ENCODE peak calls at places on chromosomes 11 and 22, in ten cellular contexts. One of them, this sample, is unnamed.

GRCh38 chr11:109739374-109739773 is 317.4 kb downstream of the C11orf87 start:
- DNase-seq in PC-3: no peak
- DNase-seq in endodermal cell: no peak
- DNase-seq in IMR-90: no peak
- DNase-seq in sigmoid colon: no peak
- DNase-seq in heart left ventricle: no peak
- DNase-seq in upper lobe of right lung: no peak
- DNase-seq in uterus: no peak
- DNase-seq in right atrium auricular region: no peak
- DNase-seq in stomach: no peak
- DNase-seq in this sample: no peak

GRCh38 chr11:83026229-83026628 is 45.5 kb downstream of the RAB30 start:
- DNase-seq in sigmoid colon: no peak
- DNase-seq in IMR-90: no peak
- DNase-seq in stomach: no peak
- DNase-seq in PC-3: no peak
- DNase-seq in heart left ventricle: no peak
- DNase-seq in endodermal cell: no peak
- DNase-seq in uterus: no peak
- DNase-seq in right atrium auricular region: no peak
- DNase-seq in upper lobe of right lung: no peak
- DNase-seq in this sample: no peak

GRCh38 chr22:42905702-42906183 is 48.7 kb upstream of the ARFGAP3 start:
- DNase-seq in endodermal cell: no peak
- DNase-seq in stomach: peak; percentile 87
- DNase-seq in right atrium auricular region: no peak
- DNase-seq in PC-3: no peak
- DNase-seq in uterus: no peak
- DNase-seq in sigmoid colon: no peak
- DNase-seq in IMR-90: no peak
- DNase-seq in upper lobe of right lung: peak; percentile 75
- DNase-seq in heart left ventricle: peak; percentile 66
- DNase-seq in this sample: no peak

GRCh38 chr11:1864831-1865665 is 12.2 kb downstream of the LSP1 start:
- DNase-seq in right atrium auricular region: no peak
- DNase-seq in sigmoid colon: no peak
- DNase-seq in upper lobe of right lung: no peak
- DNase-seq in PC-3: no peak
- DNase-seq in stomach: no peak
- DNase-seq in endodermal cell: no peak
- DNase-seq in heart left ventricle: no peak
- DNase-seq in IMR-90: no peak
- DNase-seq in uterus: no peak
- DNase-seq in this sample: no peak

GRCh38 chr11:129376658-129377341 is 1.2 kb downstream of the BARX2 start:
- DNase-seq in endodermal cell: no peak
- DNase-seq in upper lobe of right lung: no peak
- DNase-seq in IMR-90: no peak
- DNase-seq in stomach: no peak
- DNase-seq in PC-3: no peak
- DNase-seq in sigmoid colon: no peak
- DNase-seq in uterus: no peak
- DNase-seq in heart left ventricle: no peak
- DNase-seq in right atrium auricular region: no peak
- DNase-seq in this sample: no peak

GRCh38 chr11:113193894-113194293 is 120.5 kb upstream of the TTC12 start:
- DNase-seq in IMR-90: no peak
- DNase-seq in right atrium auricular region: peak; percentile 58
- DNase-seq in upper lobe of right lung: no peak
- DNase-seq in heart left ventricle: peak; percentile 47
- DNase-seq in PC-3: no peak
- DNase-seq in uterus: peak; percentile 91
- DNase-seq in endodermal cell: no peak
- DNase-seq in sigmoid colon: no peak
- DNase-seq in stomach: peak; percentile 50
- DNase-seq in this sample: no peak

GRCh38 chr11:105632316-105632715 is 22.4 kb downstream of the GRIA4 start:
- DNase-seq in uterus: no peak
- DNase-seq in endodermal cell: no peak
- DNase-seq in upper lobe of right lung: no peak
- DNase-seq in right atrium auricular region: no peak
- DNase-seq in IMR-90: no peak
- DNase-seq in PC-3: no peak
- DNase-seq in stomach: no peak
- DNase-seq in sigmoid colon: no peak
- DNase-seq in heart left ventricle: no peak
- DNase-seq in this sample: no peak

GRCh38 chr11:19071255-19071654 is 10.7 kb upstream of the MRGPRX2 start:
- DNase-seq in right atrium auricular region: peak; percentile 74
- DNase-seq in IMR-90: peak; percentile 82
- DNase-seq in PC-3: peak; percentile 87
- DNase-seq in upper lobe of right lung: peak; percentile 81
- DNase-seq in endodermal cell: peak; percentile 88
- DNase-seq in stomach: peak; percentile 72
- DNase-seq in heart left ventricle: peak; percentile 61
- DNase-seq in sigmoid colon: peak; percentile 75
- DNase-seq in uterus: peak; percentile 55
- DNase-seq in this sample: peak; percentile 37

GRCh38 chr11:71447791-71448256 is 369 bp downstream of the DHCR7 start:
- DNase-seq in stomach: peak; percentile 41
- DNase-seq in PC-3: no peak
- DNase-seq in uterus: no peak
- DNase-seq in heart left ventricle: no peak
- DNase-seq in upper lobe of right lung: peak; percentile 76
- DNase-seq in endodermal cell: no peak
- DNase-seq in sigmoid colon: no peak
- DNase-seq in right atrium auricular region: no peak
- DNase-seq in IMR-90: no peak
- DNase-seq in this sample: peak; percentile 15

GRCh38 chr11:71448257-71449161 is at the start of gene DHCR7:
- DNase-seq in IMR-90: peak; percentile 93
- DNase-seq in sigmoid colon: peak; percentile 97
- DNase-seq in PC-3: peak; percentile 99
- DNase-seq in upper lobe of right lung: peak; percentile 98
- DNase-seq in endodermal cell: peak; percentile 99
- DNase-seq in uterus: peak; percentile 91
- DNase-seq in heart left ventricle: peak; percentile 95
- DNase-seq in right atrium auricular region: peak; percentile 98
- DNase-seq in stomach: peak; percentile 98
- DNase-seq in this sample: peak; percentile 91

GRCh38 chr11:71446150-71446549 is 2.0 kb downstream of the DHCR7 start:
- DNase-seq in stomach: no peak
- DNase-seq in IMR-90: no peak
- DNase-seq in sigmoid colon: no peak
- DNase-seq in uterus: no peak
- DNase-seq in endodermal cell: no peak
- DNase-seq in upper lobe of right lung: no peak
- DNase-seq in heart left ventricle: no peak
- DNase-seq in PC-3: no peak
- DNase-seq in right atrium auricular region: no peak
- DNase-seq in this sample: no peak

GRCh38 chr11:71444811-71445210 is 3.4 kb downstream of the DHCR7 start:
- DNase-seq in endodermal cell: no peak
- DNase-seq in PC-3: no peak
- DNase-seq in upper lobe of right lung: no peak
- DNase-seq in sigmoid colon: peak; percentile 17
- DNase-seq in IMR-90: no peak
- DNase-seq in heart left ventricle: no peak
- DNase-seq in stomach: no peak
- DNase-seq in uterus: no peak
- DNase-seq in right atrium auricular region: no peak
- DNase-seq in this sample: no peak

GRCh38 chr11:71446942-71447688 is 1.1 kb downstream of the DHCR7 start:
- DNase-seq in stomach: no peak
- DNase-seq in PC-3: peak; percentile 82
- DNase-seq in right atrium auricular region: peak; percentile 74
- DNase-seq in endodermal cell: no peak
- DNase-seq in upper lobe of right lung: no peak
- DNase-seq in uterus: no peak
- DNase-seq in IMR-90: peak; percentile 66
- DNase-seq in heart left ventricle: no peak
- DNase-seq in sigmoid colon: peak; percentile 73
- DNase-seq in this sample: no peak
- TF ChIP-seq CTCF in stomach: no peak
- TF ChIP-seq CTCF in PC-3: no peak
- TF ChIP-seq CTCF in right atrium auricular region: no peak
- TF ChIP-seq CTCF in endodermal cell: no peak
- TF ChIP-seq CTCF in upper lobe of right lung: no peak
- TF ChIP-seq CTCF in uterus: no peak
- TF ChIP-seq CTCF in IMR-90: no peak
- TF ChIP-seq CTCF in heart left ventricle: no peak
- TF ChIP-seq CTCF in sigmoid colon: no peak
- TF ChIP-seq CTCF in this sample: no peak

DNA sequence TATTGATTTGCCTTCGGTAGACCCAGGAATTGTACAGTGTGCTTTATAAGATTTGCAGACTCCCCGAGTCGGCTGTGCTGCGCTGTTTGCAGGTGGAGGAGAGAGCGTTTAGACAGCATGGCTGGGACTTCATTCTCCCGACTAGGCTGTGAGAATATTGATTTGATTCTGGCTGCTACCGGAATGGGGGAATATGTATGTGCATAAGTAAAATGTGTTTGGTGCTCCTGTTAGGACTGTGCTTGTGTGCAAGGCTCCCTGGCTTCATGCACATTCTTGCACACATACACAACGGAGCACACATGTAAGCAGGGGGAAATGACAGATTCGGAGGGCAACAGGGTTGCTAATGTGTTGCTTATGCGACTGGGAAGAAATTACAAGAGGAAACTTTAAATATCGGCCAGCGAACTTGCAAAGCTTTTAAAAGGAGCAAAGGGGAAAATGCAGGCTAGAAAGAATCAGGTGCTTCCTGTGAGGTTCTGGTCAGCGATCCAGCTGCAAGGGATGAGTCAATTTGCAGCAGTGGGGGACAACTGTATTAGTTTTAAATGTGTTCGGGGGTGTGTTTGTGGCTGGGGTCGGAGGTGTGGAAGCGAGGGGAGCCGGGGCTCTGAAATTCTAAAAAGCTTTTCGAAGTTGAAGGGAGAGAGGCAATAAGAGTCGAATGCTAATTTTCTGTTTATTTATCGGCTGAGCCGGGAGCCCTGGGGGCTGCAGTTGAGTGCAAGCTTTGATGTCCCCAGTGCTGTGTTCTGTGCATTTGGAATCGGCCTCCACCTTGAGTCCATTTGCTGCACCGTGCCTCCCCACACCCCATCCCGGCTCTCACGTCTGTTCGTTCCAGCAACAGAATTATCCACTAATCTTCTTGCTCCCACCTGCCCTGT is 731 bp downstream of the NTM start:
- DNase-seq in heart left ventricle: no peak
- DNase-seq in stomach: no peak
- DNase-seq in uterus: no peak
- DNase-seq in PC-3: no peak
- DNase-seq in right atrium auricular region: no peak
- DNase-seq in upper lobe of right lung: no peak
- DNase-seq in endodermal cell: no peak
- DNase-seq in sigmoid colon: no peak
- DNase-seq in IMR-90: no peak
- DNase-seq in this sample: no peak
- H3K27ac ChIP-seq in heart left ventricle: no peak overlapping the region
- H3K27ac ChIP-seq in stomach: no peak overlapping the region
- H3K27ac ChIP-seq in uterus: no peak overlapping the region
- H3K27ac ChIP-seq in PC-3: no peak overlapping the region
- H3K27ac ChIP-seq in right atrium auricular region: no peak overlapping the region
- H3K27ac ChIP-seq in upper lobe of right lung: no peak overlapping the region
- H3K27ac ChIP-seq in endodermal cell: no peak overlapping the region
- H3K27ac ChIP-seq in sigmoid colon: no peak overlapping the region
- H3K27ac ChIP-seq in IMR-90: no peak overlapping the region
- H3K27ac ChIP-seq in this sample: no peak overlapping the region

GRCh38 chr11:114610550-114610949 is 15.0 kb upstream of the NXPE4 start:
- DNase-seq in uterus: no peak
- DNase-seq in heart left ventricle: no peak
- DNase-seq in endodermal cell: peak; percentile 5
- DNase-seq in IMR-90: no peak
- DNase-seq in PC-3: no peak
- DNase-seq in right atrium auricular region: no peak
- DNase-seq in sigmoid colon: no peak
- DNase-seq in stomach: no peak
- DNase-seq in upper lobe of right lung: no peak
- DNase-seq in this sample: no peak

GRCh38 chr11:114609429-114609828 is 13.8 kb upstream of the NXPE4 start:
- DNase-seq in right atrium auricular region: no peak
- DNase-seq in upper lobe of right lung: no peak
- DNase-seq in PC-3: no peak
- DNase-seq in IMR-90: no peak
- DNase-seq in stomach: no peak
- DNase-seq in sigmoid colon: no peak
- DNase-seq in uterus: no peak
- DNase-seq in endodermal cell: peak; percentile 2
- DNase-seq in heart left ventricle: no peak
- DNase-seq in this sample: no peak

GRCh38 chr11:114606003-114606801 is 10.6 kb upstream of the NXPE4 start:
- DNase-seq in uterus: no peak
- DNase-seq in stomach: no peak
- DNase-seq in PC-3: peak; percentile 36
- DNase-seq in IMR-90: peak; percentile 3
- DNase-seq in endodermal cell: peak; percentile 1
- DNase-seq in upper lobe of right lung: no peak
- DNase-seq in right atrium auricular region: no peak
- DNase-seq in sigmoid colon: no peak
- DNase-seq in heart left ventricle: no peak
- DNase-seq in this sample: no peak

GRCh38 chr11:114605370-114605769 is 9.8 kb upstream of the NXPE4 start:
- DNase-seq in uterus: no peak
- DNase-seq in PC-3: no peak
- DNase-seq in right atrium auricular region: no peak
- DNase-seq in sigmoid colon: no peak
- DNase-seq in endodermal cell: peak; percentile 4
- DNase-seq in stomach: no peak
- DNase-seq in upper lobe of right lung: no peak
- DNase-seq in heart left ventricle: no peak
- DNase-seq in IMR-90: no peak
- DNase-seq in this sample: no peak

DNA sequence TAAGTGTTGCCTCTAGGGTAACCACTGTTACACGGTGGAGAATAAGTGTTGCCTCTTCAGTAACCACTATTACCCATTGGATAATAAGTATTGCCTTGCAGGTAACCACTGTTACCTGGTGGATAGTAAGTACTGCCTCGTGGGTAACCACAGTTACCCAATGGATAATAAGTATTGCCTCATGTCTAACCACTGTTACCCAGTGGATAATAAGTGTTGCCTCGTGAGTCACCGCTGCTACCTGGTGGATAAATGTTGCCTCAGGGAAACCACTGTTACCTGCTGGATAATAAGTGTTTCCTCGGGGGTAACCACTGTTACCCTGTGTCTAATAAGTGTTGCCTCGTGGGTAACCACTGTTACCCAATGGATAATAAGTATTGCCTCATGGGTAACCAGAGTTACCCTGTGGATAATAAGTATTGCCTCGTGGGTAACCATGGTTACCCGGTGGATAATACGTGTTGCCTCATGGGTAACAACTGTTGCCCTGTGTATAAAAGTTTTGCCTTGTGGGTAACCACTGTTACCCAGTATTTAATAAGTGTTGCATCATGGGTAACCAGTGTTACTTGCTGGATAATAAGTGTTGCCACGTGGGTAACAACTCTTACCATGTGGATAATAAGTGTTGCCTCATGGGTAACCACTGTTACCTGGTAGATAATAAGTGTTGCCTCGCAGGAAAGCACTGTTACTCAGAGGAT is 12.3 kb upstream of the NXPE4 start:
- DNase-seq in stomach: no peak
- DNase-seq in heart left ventricle: no peak
- DNase-seq in sigmoid colon: no peak
- DNase-seq in endodermal cell: peak; percentile 2
- DNase-seq in PC-3: peak; percentile 36
- DNase-seq in right atrium auricular region: no peak
- DNase-seq in uterus: no peak
- DNase-seq in upper lobe of right lung: no peak
- DNase-seq in IMR-90: no peak
- DNase-seq in this sample: no peak
- H3K9me3 ChIP-seq in stomach: no peaks in the 10 kb centered on the region
- H3K9me3 ChIP-seq in heart left ventricle: no peaks in the 10 kb centered on the region
- H3K9me3 ChIP-seq in sigmoid colon: no peaks in the 10 kb centered on the region
- H3K9me3 ChIP-seq in endodermal cell: peaks cover 99% of the 10 kb centered on the region
- H3K9me3 ChIP-seq in PC-3: no peaks in the 10 kb centered on the region
- H3K9me3 ChIP-seq in right atrium auricular region: no peaks in the 10 kb centered on the region
- H3K9me3 ChIP-seq in uterus: no peaks in the 10 kb centered on the region
- H3K9me3 ChIP-seq in upper lobe of right lung: no peaks in the 10 kb centered on the region
- H3K9me3 ChIP-seq in IMR-90: no peaks in the 10 kb centered on the region
- H3K9me3 ChIP-seq in this sample: no peaks in the 10 kb centered on the region

GRCh38 chr11:74701351-74701750 is 29.9 kb downstream of the CHRDL2 start:
- DNase-seq in IMR-90: no peak
- DNase-seq in endodermal cell: peak; percentile 82
- DNase-seq in upper lobe of right lung: no peak
- DNase-seq in sigmoid colon: no peak
- DNase-seq in stomach: no peak
- DNase-seq in right atrium auricular region: no peak
- DNase-seq in uterus: no peak
- DNase-seq in PC-3: peak; percentile 38
- DNase-seq in heart left ventricle: no peak
- DNase-seq in this sample: no peak
- TF ChIP-seq CTCF in IMR-90: peak; percentile 22
- TF ChIP-seq CTCF in endodermal cell: peak; percentile 57
- TF ChIP-seq CTCF in upper lobe of right lung: peak; percentile 6
- TF ChIP-seq CTCF in sigmoid colon: no peak
- TF ChIP-seq CTCF in stomach: no peak
- TF ChIP-seq CTCF in right atrium auricular region: no peak
- TF ChIP-seq CTCF in uterus: no peak
- TF ChIP-seq CTCF in PC-3: peak; percentile 51
- TF ChIP-seq CTCF in heart left ventricle: no peak
- TF ChIP-seq CTCF in this sample: no peak